ENCODE peak calls at places on chromosomes 13 and 19, in five cellular contexts. Q, C, U, E and W are unnamed samples.

GRCh38 chr13:95644611-95645052 is at the start of gene DZIP1:
- DNase-seq in Q (peak; percentile 89), C (peak; percentile 57), U (peak; percentile 17), E (peak; percentile 56), W (peak; percentile 85)

GRCh38 chr13:27353166-27353583 is 71.2 kb upstream of the GTF3A start:
- DNase-seq in Q (no peak), C (no peak), U (no peak), E (no peak), W (no peak)

GRCh38 chr13:102536695-102537485 is 59.9 kb upstream of the TPP2 start:
- DNase-seq in Q (no peak), C (no peak), U (no peak), E (no peak), W (peak; percentile 14)

GRCh38 chr13:72163671-72164070 is 296.7 kb upstream of the DACH1 start:
- DNase-seq in Q (no peak), C (no peak), U (no peak), E (no peak), W (no peak)

GRCh38 chr19:9178901-9179300 is at the start of gene OR7D2:
- DNase-seq in Q (no peak), C (no peak), U (no peak), E (no peak), W (no peak)

GRCh38 chr19:45508931-45509691 is 1.8 kb downstream of the VASP start:
- DNase-seq in Q (peak; percentile 73), C (peak; percentile 80), U (peak; percentile 76), E (no peak), W (peak; percentile 82)

GRCh38 chr13:21079761-21080730 is 18.7 kb upstream of the LATS2 start:
- DNase-seq in Q (no peak), C (no peak), U (no peak), E (no peak), W (no peak)

GRCh38 chr19:22331521-22331920 is 45.3 kb downstream of the ZNF729 start:
- DNase-seq in Q (no peak), C (no peak), U (no peak), E (no peak), W (no peak)

GRCh38 chr13:30305456-30305855 is 1.9 kb downstream of the KATNAL1 start:
- DNase-seq in Q (no peak), C (no peak), U (no peak), E (no peak), W (no peak)

GRCh38 chr13:27043013-27043412 is 128.6 kb downstream of the USP12 start:
- DNase-seq in Q (no peak), C (no peak), U (no peak), E (no peak), W (no peak)

GRCh38 chr13:112870737-112871287 is 98.2 kb upstream of the MCF2L start:
- DNase-seq in Q (no peak), C (no peak), U (no peak), E (no peak), W (no peak)

GRCh38 chr13:80441968-80442367 is 101.0 kb upstream of the SPRY2 start:
- DNase-seq in Q (no peak), C (no peak), U (no peak), E (no peak), W (no peak)

GRCh38 chr19:40225440-40226305 is 816 bp downstream of the CCNP start:
- DNase-seq in Q (no peak), C (no peak), U (no peak), E (no peak), W (no peak)

GRCh38 chr19:38243279-38243673 is 12.9 kb downstream of the PPP1R14A start:
- DNase-seq in Q (no peak), C (no peak), U (no peak), E (no peak), W (no peak)

GRCh38 chr13:113157206-113157928 is 1.1 kb upstream of the PROZ start:
- DNase-seq in Q (no peak), C (no peak), U (no peak), E (no peak), W (no peak)

GRCh38 chr13:74554581-74555290 is 420.5 kb upstream of the KLF12 start:
- DNase-seq in Q (no peak), C (no peak), U (no peak), E (no peak), W (no peak)

GRCh38 chr13:42102961-42103688 is 54.7 kb downstream of the DGKH start:
- DNase-seq in Q (no peak), C (no peak), U (no peak), E (no peak), W (no peak)

GRCh38 chr19:29367701-29368306 is 154.9 kb upstream of the UQCRFS1 start:
- DNase-seq in Q (no peak), C (no peak), U (no peak), E (no peak), W (no peak)

GRCh38 chr19:5627395-5627904 is 4.6 kb downstream of the SAFB start:
- DNase-seq in Q (no peak), C (no peak), U (no peak), E (peak; percentile 36), W (no peak)

GRCh38 chr13:19606152-19606551 is 27.3 kb upstream of the MPHOSPH8 start:
- DNase-seq in Q (no peak), C (no peak), U (no peak), E (no peak), W (no peak)

GRCh38 chr13:114035186-114035582 is 61.3 kb upstream of the C13orf46 start:
- DNase-seq in Q (no peak), C (no peak), U (no peak), E (no peak), W (no peak)

GRCh38 chr19:29714953-29715694 is at the start of gene C19orf12:
- DNase-seq in Q (peak; percentile 68), C (peak; percentile 82), U (peak; percentile 22), E (no peak), W (peak; percentile 69)

GRCh38 chr13:29067306-29067945 is 247.3 kb downstream of the MTUS2 start:
- DNase-seq in Q (no peak), C (no peak), U (no peak), E (no peak), W (no peak)

GRCh38 chr13:57582032-57582431 is 49.5 kb upstream of the PCDH17 start:
- DNase-seq in Q (no peak), C (no peak), U (no peak), E (no peak), W (no peak)

GRCh38 chr19:2150794-2151338 is 500 bp downstream of the AP3D1 start:
- DNase-seq in Q (peak; percentile 38), C (no peak), U (no peak), E (no peak), W (peak; percentile 40)

GRCh38 chr13:110913322-110913721 is 1.5 kb downstream of the ANKRD10 start:
- DNase-seq in Q (no peak), C (no peak), U (peak; percentile 46), E (no peak), W (no peak)

GRCh38 chr19:27906081-27906480 is 1306.9 kb downstream of the UQCRFS1 start:
- DNase-seq in Q (no peak), C (no peak), U (no peak), E (no peak), W (no peak)

DNA sequence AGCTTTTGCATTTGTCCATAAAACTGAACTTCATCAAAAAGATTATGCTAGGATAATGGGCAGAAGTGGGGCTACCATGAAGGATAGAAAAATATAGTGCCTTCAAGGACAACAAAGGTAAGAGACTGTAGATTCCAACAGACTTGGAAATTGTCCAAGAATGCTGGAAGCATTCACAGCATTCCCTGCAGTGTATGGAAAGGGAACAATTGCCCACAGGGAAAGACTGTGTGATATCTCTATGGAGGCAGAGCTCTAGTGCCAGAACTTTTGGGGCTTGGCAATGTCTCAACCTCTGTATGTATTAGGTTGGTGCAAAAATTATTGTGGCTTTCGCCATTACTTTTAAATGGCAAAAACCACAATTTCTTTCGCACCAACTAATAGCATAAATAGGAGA is 1598.8 kb upstream of the MIR17HG start:
- DNase-seq in Q (no peak), C (no peak), U (no peak), E (no peak), W (no peak)
- TF ChIP-seq CTCF in Q (no peak), C (no peak), U (no peak), E (no peak), W (no peak)

GRCh38 chr19:10643166-10643967 is 10.8 kb upstream of the ILF3 start:
- DNase-seq in Q (no peak), C (no peak), U (no peak), E (no peak), W (no peak)

GRCh38 chr19:10643968-10644290 is 10.2 kb upstream of the ILF3 start:
- DNase-seq in Q (no peak), C (no peak), U (no peak), E (no peak), W (no peak)

GRCh38 chr19:10646781-10647180 is 7.4 kb upstream of the ILF3 start:
- DNase-seq in Q (no peak), C (no peak), U (no peak), E (no peak), W (no peak)

GRCh38 chr19:10642473-10642872 is 11.7 kb upstream of the ILF3 start:
- DNase-seq in Q (no peak), C (no peak), U (no peak), E (no peak), W (no peak)

GRCh38 chr19:10644351-10645007 is 9.7 kb upstream of the ILF3 start:
- DNase-seq in Q (peak; percentile 88), C (peak; percentile 91), U (peak; percentile 84), E (peak; percentile 72), W (peak; percentile 82)
- TF ChIP-seq POLR2A in Q (peak; percentile 10), C (no peak), U (no peak), E (no peak), W (no peak)

GRCh38 chr19:10207026-10207425 is 12.3 kb upstream of the DNMT1 start:
- DNase-seq in Q (no peak), C (no peak), U (no peak), E (no peak), W (no peak)
- TF ChIP-seq CTCF in Q (no peak), C (no peak), U (no peak), E (no peak), W (no peak)

GRCh38 chr13:99751517-99752199 is 219.9 kb downstream of the ZIC5 start:
- DNase-seq in Q (no peak), C (peak; percentile 61), U (no peak), E (no peak), W (no peak)
- TF ChIP-seq POLR2A in Q (no peak), C (no peak), U (no peak), E (no peak), W (no peak)

GRCh38 chr13:49219647-49220034 is 497 bp upstream of the MLNR start:
- DNase-seq in Q (no peak), C (no peak), U (no peak), E (no peak), W (no peak)

GRCh38 chr13:49218493-49219051 is 1.6 kb upstream of the MLNR start:
- DNase-seq in Q (no peak), C (no peak), U (no peak), E (no peak), W (no peak)

GRCh38 chr13:49220856-49221614 is 897 bp downstream of the MLNR start:
- DNase-seq in Q (no peak), C (no peak), U (no peak), E (no peak), W (no peak)

GRCh38 chr13:49217962-49218492 is 2.1 kb upstream of the MLNR start:
- DNase-seq in Q (no peak), C (no peak), U (no peak), E (no peak), W (no peak)

GRCh38 chr13:49220035-49220855 is at the start of gene MLNR:
- DNase-seq in Q (no peak), C (peak; percentile 62), U (no peak), E (no peak), W (no peak)
- TF ChIP-seq CTCF in Q (no peak), C (no peak), U (peak; percentile 11), E (no peak), W (no peak)